ENCODE peak calls at places on chromosomes 2 and 18, in six cellular contexts. V is GM13977, F is hepatocyte, M is foreskin fibroblast, Y is progenitor cell of endocrine pancreas, N is endothelial cell. L is an unnamed sample.

GRCh38 chr2:31354837-31355236 is 59.7 kb downstream of the XDH start:
- DNase-seq in F (no peak), N (no peak), M (peak), Y (no peak), V (no peak), L (no peak)

GRCh38 chr2:2014251-2014761 is 270.0 kb upstream of the PXDN start:
- DNase-seq in N (no peak), Y (no peak), F (no peak), M (no peak), V (no peak), L (no peak)

GRCh38 chr2:47360937-47361336 is 42.0 kb upstream of the MSH2 start:
- DNase-seq in M (peak), F (peak), Y (no peak), N (no peak), V (no peak), L (no peak)

GRCh38 chr18:27223570-27224340 is 38.6 kb upstream of the CHST9 start:
- DNase-seq in M (no peak), F (no peak), Y (no peak), V (no peak), N (no peak), L (no peak)

GRCh38 chr2:67694464-67694863 is 297.3 kb downstream of the ETAA1 start:
- DNase-seq in Y (no peak), F (no peak), V (no peak), N (no peak), M (no peak), L (no peak)

GRCh38 chr2:112216158-112216557 is 38.7 kb downstream of the ZC3H8 start:
- DNase-seq in V (no peak), Y (no peak), N (peak), M (peak), F (no peak), L (no peak)

GRCh38 chr2:86223682-86224560 is 24.7 kb downstream of the MRPL35 start:
- DNase-seq in F (no peak), N (no peak), Y (no peak), M (peak), V (no peak), L (no peak)

GRCh38 chr2:26952374-26952773 is 18.1 kb upstream of the MAPRE3 start:
- DNase-seq in N (no peak), V (no peak), Y (no peak), F (no peak), M (no peak), L (no peak)

GRCh38 chr2:67936995-67937394 is 125.8 kb downstream of the C1D start:
- DNase-seq in N (no peak), F (no peak), M (no peak), V (no peak), Y (no peak), L (no peak)

GRCh38 chr18:36454258-36454657 is 156.7 kb downstream of the FHOD3 start:
- DNase-seq in N (no peak), M (no peak), V (no peak), Y (no peak), F (no peak), L (no peak)

GRCh38 chr2:112154246-112155110 is 16.3 kb downstream of the FBLN7 start:
- DNase-seq in V (no peak), Y (no peak), N (no peak), M (no peak), F (no peak), L (no peak)

GRCh38 chr2:68721482-68722071 is 13.0 kb upstream of the ARHGAP25 start:
- DNase-seq in V (no peak), F (no peak), Y (no peak), N (no peak), M (no peak), L (no peak)

GRCh38 chr18:77088977-77089795 is 43.4 kb downstream of the MBP start:
- DNase-seq in V (no peak), F (peak), Y (peak), N (no peak), M (no peak), L (no peak)

GRCh38 chr2:86038291-86039081 is 67.2 kb downstream of the POLR1A start:
- DNase-seq in V (no peak), F (no peak), Y (no peak), M (peak), N (no peak), L (no peak)

GRCh38 chr2:147711031-147711430 is 133.8 kb upstream of the ACVR2A start:
- DNase-seq in M (peak), N (no peak), V (no peak), F (no peak), Y (no peak), L (no peak)

GRCh38 chr2:42316910-42317309 is 44.1 kb downstream of the COX7A2L start:
- DNase-seq in M (no peak), Y (no peak), V (no peak), N (no peak), F (no peak), L (no peak)

GRCh38 chr2:180739070-180739469 is 241.3 kb upstream of the UBE2E3 start:
- DNase-seq in V (no peak), F (no peak), N (no peak), M (no peak), Y (no peak), L (no peak)

GRCh38 chr2:109681633-109682032 is 67.5 kb downstream of the SOWAHC start:
- DNase-seq in F (no peak), Y (no peak), N (no peak), M (no peak), V (no peak), L (no peak)

GRCh38 chr2:10375570-10376266 is 72.4 kb downstream of the ODC1 start:
- DNase-seq in Y (no peak), V (peak), N (no peak), M (no peak), F (no peak), L (no peak)

GRCh38 chr2:68911714-68912510 is 40.7 kb upstream of the BMP10 start:
- DNase-seq in V (no peak), Y (no peak), M (no peak), N (no peak), F (no peak), L (no peak)

GRCh38 chr2:203982276-203982675 is 45.7 kb downstream of the ICOS start:
- DNase-seq in F (no peak), N (no peak), V (no peak), M (no peak), Y (no peak), L (no peak)

GRCh38 chr2:100819365-100820345 is at the start of gene NPAS2:
- DNase-seq in M (peak), F (peak), V (peak), Y (peak), N (peak), L (no peak)

GRCh38 chr2:233693963-233694362 is 1.3 kb downstream of the UGT1A6 start:
- DNase-seq in V (no peak), M (no peak), N (no peak), F (no peak), Y (no peak), L (no peak)

GRCh38 chr2:44768438-44769236 is 172.9 kb upstream of the SIX3 start:
- DNase-seq in Y (no peak), V (no peak), F (no peak), M (peak), N (peak), L (no peak)

GRCh38 chr2:201256001-201256544 is 4.3 kb upstream of the CASP8 start:
- DNase-seq in V (no peak), Y (no peak), F (no peak), N (no peak), M (no peak), L (no peak)

GRCh38 chr2:220296174-220296573 is 668.7 kb downstream of the SLC4A3 start:
- DNase-seq in F (no peak), M (peak), V (no peak), N (no peak), Y (no peak), L (no peak)

GRCh38 chr2:156125018-156125417 is 207.5 kb downstream of the NR4A2 start:
- DNase-seq in M (no peak), N (no peak), V (no peak), F (no peak), Y (no peak), L (no peak)

GRCh38 chr2:94874277-94874997 is 3.2 kb downstream of the TEKT4 start:
- DNase-seq in M (peak), F (no peak), V (peak), Y (peak), N (peak), L (no peak)

GRCh38 chr18:25594351-25594750 is 242.4 kb upstream of the ZNF521 start:
- DNase-seq in V (no peak), N (no peak), F (no peak), Y (no peak), M (peak), L (no peak)

GRCh38 chr2:112728029-112728362 is 7.2 kb downstream of the NT5DC4 start:
- DNase-seq in F (no peak), V (no peak), N (no peak), M (no peak), Y (no peak), L (no peak)

GRCh38 chr2:146579154-146579930 is 1265.5 kb upstream of the ACVR2A start:
- DNase-seq in M (peak), N (no peak), F (no peak), Y (no peak), V (no peak), L (no peak)

GRCh38 chr2:20563833-20564232 is 87.1 kb downstream of the HS1BP3 start:
- DNase-seq in M (peak), V (no peak), N (no peak), Y (no peak), F (no peak), L (no peak)

GRCh38 chr2:75162897-75163296 is 36.4 kb downstream of the TACR1 start:
- DNase-seq in N (no peak), Y (no peak), M (no peak), F (no peak), V (no peak), L (no peak)

GRCh38 chr2:199684168-199684567 is 166.8 kb downstream of the FTCDNL1 start:
- DNase-seq in M (no peak), V (no peak), N (no peak), Y (no peak), F (no peak), L (no peak)
- TF ChIP-seq CTCF in M (no peak), V (no peak), N (peak), Y (no peak), F (no peak), L (no peak)

GRCh38 chr2:8984152-8984551 is 19.3 kb downstream of the MBOAT2 start:
- DNase-seq in M (peak), V (no peak), Y (no peak), N (no peak), F (no peak), L (no peak)

GRCh38 chr2:8987413-8987812 is 16.1 kb downstream of the MBOAT2 start:
- DNase-seq in F (no peak), N (no peak), M (peak), V (no peak), Y (no peak), L (no peak)

GRCh38 chr2:8984855-8985254 is 18.6 kb downstream of the MBOAT2 start:
- DNase-seq in F (no peak), M (no peak), Y (no peak), N (no peak), V (no peak), L (no peak)

GRCh38 chr2:8985561-8986326 is 17.7 kb downstream of the MBOAT2 start:
- DNase-seq in N (no peak), Y (no peak), M (no peak), V (no peak), F (no peak), L (no peak)

GRCh38 chr2:8986327-8986976 is 17.0 kb downstream of the MBOAT2 start:
- DNase-seq in V (no peak), N (peak), F (no peak), Y (no peak), M (no peak), L (no peak)
- TF ChIP-seq CTCF in V (peak), N (peak), F (peak), Y (peak), M (no peak), L (no peak)

DNA sequence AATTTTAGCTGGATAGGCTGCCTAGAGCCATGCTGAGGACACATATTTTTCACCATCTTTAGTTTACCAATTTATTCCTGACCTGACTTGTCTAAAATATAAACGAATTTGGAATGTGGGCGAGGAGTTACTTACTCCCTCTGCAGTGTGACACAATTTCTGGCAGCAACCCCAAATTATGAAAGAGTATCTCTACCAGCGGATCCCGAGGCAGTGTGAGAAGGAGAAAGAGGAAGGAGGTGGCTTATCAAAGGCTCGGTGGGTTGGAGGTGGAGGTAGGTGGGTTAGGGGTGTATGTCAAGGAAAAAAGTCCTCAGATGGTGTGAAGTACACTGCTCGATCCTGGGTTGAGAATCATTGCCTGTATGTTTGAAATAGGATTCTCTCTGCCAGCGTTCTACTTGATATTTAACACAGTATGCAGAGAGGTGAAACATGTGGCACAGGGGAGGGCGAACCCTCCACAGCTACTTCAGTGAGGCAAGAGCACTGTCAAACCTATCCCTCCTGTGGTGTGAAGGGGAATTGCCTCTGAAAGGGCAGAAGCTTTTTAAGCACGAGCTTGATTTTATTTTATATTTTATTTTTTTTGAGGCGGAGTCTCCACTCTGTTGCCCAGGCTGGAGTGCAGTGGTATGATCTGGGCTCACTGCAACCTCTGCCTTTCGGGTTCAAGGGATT is 76.0 kb downstream of the RFTN2 start:
- DNase-seq in N (peak), V (peak), Y (no peak), M (peak), F (peak), L (no peak)
- TF ChIP-seq CTCF in N (no peak), V (peak), Y (peak), M (peak), F (peak), L (peak)

GRCh38 chr2:191728710-191729597 is 51.0 kb downstream of the NABP1 start:
- DNase-seq in Y (no peak), V (no peak), M (peak), N (no peak), F (no peak), L (no peak)
- TF ChIP-seq CTCF in Y (no peak), V (no peak), M (no peak), N (peak), F (no peak), L (no peak)

DNA sequence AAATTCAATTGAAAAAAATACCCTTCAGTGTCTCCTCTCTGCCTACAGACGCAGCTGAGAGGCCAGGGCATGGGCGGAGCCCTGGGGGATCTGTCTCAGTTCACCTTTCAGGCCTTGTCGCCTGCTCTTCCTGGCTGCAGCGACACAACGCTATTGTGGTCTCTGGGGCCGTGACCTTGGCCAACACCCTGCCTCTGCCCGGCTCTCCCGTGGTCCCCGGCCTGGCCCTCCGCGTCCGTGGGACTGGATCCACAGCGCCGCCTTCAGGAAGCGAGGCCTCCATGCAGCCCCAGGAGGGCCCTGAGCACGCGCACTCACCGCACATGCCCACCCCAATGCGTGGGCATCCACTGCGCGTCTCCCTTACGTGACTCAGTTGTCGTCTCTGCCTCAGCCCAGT is 81.1 kb downstream of the MRPS9 start:
- DNase-seq in Y (peak), N (peak), F (peak), V (no peak), M (no peak), L (no peak)
- TF ChIP-seq CTCF in Y (peak), N (peak), F (peak), V (no peak), M (peak), L (peak)

GRCh38 chr2:29072971-29073725 is 1.2 kb downstream of the PCARE start:
- DNase-seq in N (no peak), Y (no peak), F (no peak), M (no peak), V (no peak), L (no peak)

GRCh38 chr2:29070542-29070941 is 3.8 kb downstream of the PCARE start:
- DNase-seq in V (no peak), M (no peak), F (no peak), N (no peak), Y (no peak), L (no peak)

GRCh38 chr2:29073913-29074312 is 410 bp downstream of the PCARE start:
- DNase-seq in N (no peak), V (no peak), M (no peak), Y (no peak), F (no peak), L (no peak)

GRCh38 chr2:29072251-29072650 is 2.1 kb downstream of the PCARE start:
- DNase-seq in F (no peak), V (no peak), M (no peak), N (no peak), Y (no peak), L (no peak)

DNA sequence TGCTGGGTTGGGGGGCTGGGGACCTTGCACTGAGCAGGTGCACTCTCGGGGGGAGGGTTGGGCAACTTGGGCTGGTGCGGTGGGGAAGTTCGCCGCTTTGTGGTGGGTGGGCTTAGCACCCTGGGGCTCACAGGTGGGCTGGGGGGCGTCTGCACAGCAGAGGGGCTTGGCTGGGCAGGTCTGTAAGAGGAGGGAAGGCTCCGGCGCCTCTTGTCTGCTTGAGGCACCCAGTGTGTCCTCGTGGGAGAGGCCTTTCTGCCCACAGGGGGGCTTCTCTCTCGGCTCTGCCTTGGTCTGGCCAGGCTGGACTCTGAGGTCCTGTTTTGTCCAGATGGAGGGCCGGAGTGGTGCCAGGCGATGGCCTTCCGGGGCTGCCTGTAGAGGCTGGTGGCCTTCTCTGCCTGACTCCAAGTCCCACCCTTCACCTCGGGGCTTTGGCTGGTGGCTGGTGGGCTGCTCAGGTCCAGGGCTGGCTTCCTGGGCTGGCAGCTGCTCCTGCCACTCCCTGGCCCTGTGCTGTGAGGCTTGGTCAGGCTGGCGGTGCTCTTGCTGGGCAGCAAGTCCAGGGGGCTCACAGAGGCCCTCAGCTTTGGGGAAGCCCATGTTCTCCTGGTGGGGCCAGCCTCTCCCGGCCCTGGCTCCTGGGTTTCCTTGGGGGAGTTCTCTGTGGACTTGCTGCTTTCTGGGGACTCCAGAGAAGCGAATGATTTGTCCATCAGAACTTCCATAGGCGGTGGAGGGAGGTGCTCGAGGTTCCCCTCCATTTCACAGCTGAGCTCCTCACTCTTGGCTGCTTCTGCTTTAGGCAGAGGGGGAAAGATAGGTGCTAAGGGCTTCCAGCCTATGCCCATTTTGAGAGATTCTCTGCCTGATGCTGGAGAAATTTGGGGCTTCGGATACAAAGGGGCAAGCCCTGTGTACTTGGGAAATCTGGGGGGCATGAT is 3.0 kb downstream of the PCARE start:
- DNase-seq in N (no peak), V (no peak), Y (no peak), M (no peak), F (no peak), L (no peak)
- TF ChIP-seq CTCF in N (no peak), V (no peak), Y (no peak), M (no peak), F (no peak), L (no peak)

GRCh38 chr2:195304310-195304709 is 352.7 kb upstream of the SLC39A10 start:
- DNase-seq in F (peak), V (no peak), Y (no peak), M (peak), N (peak), L (no peak)
- TF ChIP-seq CTCF in F (peak), V (peak), Y (no peak), M (no peak), N (no peak), L (no peak)

DNA sequence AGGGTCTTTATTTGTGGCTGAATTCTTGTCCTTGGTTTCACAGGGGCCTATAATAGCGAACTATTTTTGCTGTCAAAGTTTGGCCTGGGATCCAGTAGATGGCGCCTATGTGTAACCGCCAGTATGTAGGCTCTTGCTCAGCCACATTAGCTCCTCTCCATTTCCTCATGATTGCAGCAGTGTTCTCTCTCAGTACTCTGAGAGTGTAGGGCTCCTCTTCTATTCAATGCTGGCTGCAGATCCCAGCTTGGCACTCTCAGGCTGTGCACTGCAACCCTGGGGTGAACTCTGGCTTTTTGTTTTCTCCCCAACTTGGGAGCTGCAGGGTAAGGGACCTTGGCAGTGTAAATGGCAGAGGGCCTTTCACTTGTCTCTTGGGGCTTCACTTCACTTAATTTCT is 344.6 kb upstream of the CHAC2 start:
- DNase-seq in V (peak), M (peak), N (peak), Y (no peak), F (peak), L (peak)
- TF ChIP-seq CTCF in V (peak), M (peak), N (no peak), Y (peak), F (peak), L (peak)

GRCh38 chr2:29013046-29013780 is 32.1 kb downstream of the TOGARAM2 start:
- DNase-seq in N (no peak), M (no peak), Y (no peak), V (no peak), F (no peak), L (no peak)
- TF ChIP-seq CTCF in N (no peak), M (no peak), Y (no peak), V (no peak), F (peak), L (no peak)

L was measured in AG09319.